ENCODE peak calls at places on chromosomes 12 and 14, in four cellular contexts. Q is IMR-90, W is T-helper 9 cell, L is heart left ventricle. I is an unnamed sample.

GRCh38 chr14:103207038-103207403 is 83.8 kb downstream of the TNFAIP2 start:
- DNase-seq in L (peak), W (no peak), Q (no peak), I (no peak)

GRCh38 chr14:96260341-96260821 is 4.4 kb downstream of the BDKRB1 start:
- DNase-seq in Q (peak), L (no peak), W (no peak), I (no peak)

GRCh38 chr14:64569108-64570045 is 19.6 kb downstream of the PPP1R36 start:
- DNase-seq in L (no peak), W (no peak), Q (peak), I (no peak)

GRCh38 chr14:36556811-36557433 is 25.5 kb downstream of the NKX2-8 start:
- DNase-seq in L (no peak), Q (peak), W (no peak), I (no peak)

GRCh38 chr12:95959107-95959506 is 16.0 kb downstream of the AMDHD1 start:
- DNase-seq in L (no peak), Q (peak), W (no peak), I (no peak)

GRCh38 chr12:22722779-22723178 is 97.8 kb downstream of the ETNK1 start:
- DNase-seq in W (no peak), L (no peak), Q (no peak), I (no peak)

GRCh38 chr14:55734731-55735130 is 154.7 kb downstream of the KTN1 start:
- DNase-seq in W (no peak), L (no peak), Q (no peak), I (no peak)

GRCh38 chr14:99363051-99363450 is 91.1 kb upstream of the BCL11B start:
- DNase-seq in Q (no peak), W (no peak), L (no peak), I (no peak)

GRCh38 chr14:80364274-80364673 is 153.0 kb upstream of the DIO2 start:
- DNase-seq in L (no peak), Q (peak), W (no peak), I (no peak)

GRCh38 chr12:129190827-129191226 is 337.5 kb downstream of the GLT1D1 start:
- DNase-seq in L (no peak), Q (no peak), W (no peak), I (no peak)

GRCh38 chr14:38870437-38870836 is 232.6 kb downstream of the SEC23A start:
- DNase-seq in W (no peak), L (no peak), Q (no peak), I (no peak)

GRCh38 chr12:48037267-48037915 is 33.1 kb upstream of the COL2A1 start:
- DNase-seq in Q (peak), W (no peak), L (no peak), I (no peak)

GRCh38 chr12:59651230-59651920 is 55.5 kb downstream of the SLC16A7 start:
- DNase-seq in L (no peak), W (no peak), Q (peak), I (no peak)

GRCh38 chr14:79583738-79584405 is 627.4 kb downstream of the DIO2 start:
- DNase-seq in L (no peak), W (no peak), Q (peak), I (no peak)

GRCh38 chr12:51855586-51856428 is 7.3 kb upstream of the FIGNL2 start:
- DNase-seq in Q (peak), W (no peak), L (no peak), I (no peak)

GRCh38 chr12:91954761-91955160 is 190.9 kb downstream of the BTG1 start:
- DNase-seq in W (no peak), L (no peak), Q (no peak), I (no peak)

GRCh38 chr14:32696325-32697101 is 242.2 kb upstream of the NPAS3 start:
- DNase-seq in L (no peak), Q (no peak), W (no peak), I (no peak)

GRCh38 chr12:50257226-50258166 is 25.8 kb downstream of the LIMA1 start:
- DNase-seq in W (no peak), Q (peak), L (no peak), I (no peak)

GRCh38 chr12:122951979-122952892 is 14.0 kb downstream of the ABCB9 start:
- DNase-seq in W (peak), L (peak), Q (peak), I (peak)

I was measured in CD8-positive, alpha-beta T cell.